ENCODE peak calls at places on chromosome 16, in four cellular contexts. I is HEK293T, U is GM12878, M is NT2/D1. V is an unnamed sample.

GRCh38 chr16:392450-393027 is 4.5 kb upstream of the NME4 start:
- DNase-seq in I (no peak), U (no peak), M (no peak), V (no peak)

GRCh38 chr16:55701442-55702319 is 45.9 kb downstream of the SLC6A2 start:
- DNase-seq in I (peak; percentile 67), U (no peak), M (peak; percentile 35), V (peak; percentile 73)

GRCh38 chr16:25838724-25839186 is 147.0 kb downstream of the HS3ST4 start:
- DNase-seq in I (peak; percentile 36), U (peak; percentile 11), M (peak; percentile 81), V (peak; percentile 69)

GRCh38 chr16:24102120-24102740 is 153.9 kb upstream of the CACNG3 start:
- DNase-seq in I (peak; percentile 25), U (no peak), M (no peak), V (no peak)

GRCh38 chr16:685967-686366 is 1.8 kb upstream of the JMJD8 start:
- DNase-seq in I (no peak), U (no peak), M (no peak), V (peak; percentile 41)

GRCh38 chr16:48560692-48561091 is 49.3 kb downstream of the N4BP1 start:
- DNase-seq in I (no peak), U (no peak), M (no peak), V (no peak)

GRCh38 chr16:48025359-48025758 is 130.4 kb downstream of the ABCC12 start:
- DNase-seq in I (no peak), U (no peak), M (no peak), V (no peak)

GRCh38 chr16:27355610-27356009 is 41.8 kb downstream of the IL4R start:
- DNase-seq in I (peak; percentile 48), U (no peak), M (peak; percentile 43), V (peak; percentile 51)

GRCh38 chr16:46857261-46857962 is 26.4 kb upstream of the C16orf87 start:
- DNase-seq in I (peak; percentile 66), U (no peak), M (no peak), V (peak; percentile 65)

GRCh38 chr16:56269824-56270684 is 78.8 kb downstream of the GNAO1 start:
- DNase-seq in I (no peak), U (no peak), M (peak; percentile 61), V (peak; percentile 52)

GRCh38 chr16:69404275-69404805 is 18.5 kb upstream of the TERF2 start:
- DNase-seq in I (no peak), U (no peak), M (no peak), V (peak; percentile 94)

GRCh38 chr16:48745541-48745940 is 135.6 kb upstream of the N4BP1 start:
- DNase-seq in I (no peak), U (no peak), M (no peak), V (no peak)

GRCh38 chr16:56732366-56732765 is 2.4 kb downstream of the NUP93 start:
- DNase-seq in I (no peak), U (peak; percentile 38), M (no peak), V (no peak)

GRCh38 chr16:27526169-27526568 is 23.5 kb downstream of the GTF3C1 start:
- DNase-seq in I (no peak), U (no peak), M (no peak), V (no peak)

GRCh38 chr16:27539120-27539519 is 10.6 kb downstream of the GTF3C1 start:
- DNase-seq in I (no peak), U (no peak), M (no peak), V (no peak)

GRCh38 chr16:3215601-3216262 is 19.2 kb downstream of the ZNF200 start:
- DNase-seq in I (no peak), U (no peak), M (no peak), V (no peak)

GRCh38 chr16:28930652-28931051 is 1.1 kb upstream of the CD19 start:
- DNase-seq in I (no peak), U (peak; percentile 86), M (no peak), V (no peak)
- TF ChIP-seq SUZ12 in I (no peak), U (no peak), M (no peak), V (no peak)

GRCh38 chr16:4409081-4409932 is 7.1 kb downstream of the CORO7 start:
- DNase-seq in I (no peak), U (no peak), M (no peak), V (no peak)

GRCh38 chr16:4410335-4411075 is 5.9 kb downstream of the CORO7 start:
- DNase-seq in I (no peak), U (no peak), M (no peak), V (no peak)

GRCh38 chr16:4408323-4408690 is 8.1 kb downstream of the CORO7 start:
- DNase-seq in I (no peak), U (no peak), M (no peak), V (no peak)

GRCh38 chr16:4404967-4405696 is 11.3 kb downstream of the CORO7 start:
- DNase-seq in I (no peak), U (no peak), M (no peak), V (no peak)

GRCh38 chr16:4407543-4408322 is 8.7 kb downstream of the CORO7 start:
- DNase-seq in I (no peak), U (no peak), M (no peak), V (no peak)
- TF ChIP-seq SUZ12 in I (no peak), U (no peak), M (no peak), V (no peak)

GRCh38 chr16:20621406-20621805 is 45.2 kb upstream of the ACSM2B start:
- DNase-seq in I (no peak), U (no peak), M (no peak), V (no peak)
- TF ChIP-seq SUZ12 in I (no peak), U (no peak), M (no peak), V (no peak)

GRCh38 chr16:54125751-54126655 is 160.6 kb downstream of the IRX3 start:
- DNase-seq in I (no peak), U (no peak), M (no peak), V (no peak)

GRCh38 chr16:54118846-54119245 is 167.7 kb downstream of the IRX3 start:
- DNase-seq in I (no peak), U (no peak), M (no peak), V (no peak)

GRCh38 chr16:54123766-54124165 is 162.8 kb downstream of the IRX3 start:
- DNase-seq in I (no peak), U (no peak), M (no peak), V (no peak)

GRCh38 chr16:54121084-54121483 is 165.5 kb downstream of the IRX3 start:
- DNase-seq in I (no peak), U (no peak), M (no peak), V (no peak)

GRCh38 chr16:54121539-54122295 is 164.9 kb downstream of the IRX3 start:
- DNase-seq in I (no peak), U (no peak), M (no peak), V (no peak)
- TF ChIP-seq SUZ12 in I (no peak), U (no peak), M (no peak), V (no peak)

DNA sequence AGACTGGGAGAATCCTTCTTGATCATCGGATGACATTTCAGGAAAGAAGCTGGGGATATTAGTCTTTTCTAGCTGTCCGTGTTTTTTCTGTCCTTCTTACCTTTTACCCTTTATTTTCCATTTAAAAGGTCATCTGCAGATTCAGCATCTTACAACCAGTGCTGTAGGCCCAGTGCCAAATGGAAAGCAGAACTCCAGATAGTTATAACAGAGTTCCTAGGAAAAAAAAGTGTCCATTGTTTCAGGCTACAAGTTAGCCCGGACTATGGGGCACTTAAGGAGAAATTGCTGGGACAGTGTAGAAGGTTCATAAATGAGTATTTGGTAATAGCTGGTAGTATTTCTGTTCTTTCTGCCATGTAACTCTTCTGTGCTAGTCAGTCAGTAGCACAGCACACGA is 28.4 kb downstream of the LDHD start:
- DNase-seq in I (no peak), U (no peak), M (no peak), V (no peak)
- TF ChIP-seq SUZ12 in I (no peak), U (no peak), M (no peak), V (no peak)

GRCh38 chr16:53773150-53773846 is 69.3 kb downstream of the FTO start:
- DNase-seq in I (peak; percentile 57), U (peak; percentile 13), M (peak; percentile 42), V (peak; percentile 81)

GRCh38 chr16:53775106-53775820 is 71.3 kb downstream of the FTO start:
- DNase-seq in I (no peak), U (no peak), M (no peak), V (no peak)

GRCh38 chr16:53779186-53779585 is 75.2 kb downstream of the FTO start:
- DNase-seq in I (no peak), U (no peak), M (no peak), V (no peak)

GRCh38 chr16:53773881-53774280 is 69.9 kb downstream of the FTO start:
- DNase-seq in I (no peak), U (no peak), M (no peak), V (no peak)

DNA sequence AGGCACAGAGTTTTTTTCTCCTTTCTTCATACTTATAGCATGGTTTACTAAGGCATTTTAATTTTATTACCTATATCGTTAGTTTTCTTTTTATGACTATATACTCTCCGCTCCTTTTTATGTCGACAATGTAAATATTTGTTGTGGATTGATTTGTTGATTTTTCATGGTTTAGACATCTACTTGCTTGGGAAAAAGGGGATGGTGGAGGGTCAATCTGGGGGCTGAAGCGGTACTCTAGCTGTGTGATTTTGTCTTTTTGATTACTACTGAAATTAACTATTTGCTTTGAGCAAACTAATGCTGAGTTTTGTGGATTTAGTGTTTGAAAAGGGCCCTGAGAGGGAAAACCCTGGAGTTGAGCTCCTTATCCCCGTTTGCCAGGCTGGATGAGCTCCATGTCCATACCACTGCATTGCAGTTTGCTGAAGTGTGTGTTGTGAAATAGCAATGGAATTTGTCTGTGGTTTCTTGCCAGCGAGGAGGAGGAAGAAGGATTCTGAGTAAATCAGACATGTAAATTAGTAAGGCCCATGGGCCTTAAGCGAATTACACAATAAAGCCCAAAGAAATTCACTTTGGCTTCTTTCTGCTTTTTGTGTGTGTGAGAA is 72.0 kb downstream of the FTO start:
- DNase-seq in I (no peak), U (no peak), M (peak; percentile 11), V (peak; percentile 80)
- TF ChIP-seq SUZ12 in I (no peak), U (no peak), M (no peak), V (no peak)

GRCh38 chr16:88195021-88195581 is 187.7 kb upstream of the ZNF469 start:
- DNase-seq in I (no peak), U (no peak), M (no peak), V (no peak)
- TF ChIP-seq SUZ12 in I (no peak), U (no peak), M (no peak), V (no peak)

GRCh38 chr16:85391769-85392583 is 221.1 kb upstream of the GSE1 start:
- DNase-seq in I (no peak), U (no peak), M (no peak), V (no peak)

GRCh38 chr16:85392756-85393673 is 220.1 kb upstream of the GSE1 start:
- DNase-seq in I (no peak), U (no peak), M (no peak), V (no peak)

GRCh38 chr16:85389679-85390470 is 223.2 kb upstream of the GSE1 start:
- DNase-seq in I (no peak), U (no peak), M (no peak), V (no peak)

GRCh38 chr16:85391175-85391707 is 221.9 kb upstream of the GSE1 start:
- DNase-seq in I (no peak), U (no peak), M (no peak), V (no peak)

DNA sequence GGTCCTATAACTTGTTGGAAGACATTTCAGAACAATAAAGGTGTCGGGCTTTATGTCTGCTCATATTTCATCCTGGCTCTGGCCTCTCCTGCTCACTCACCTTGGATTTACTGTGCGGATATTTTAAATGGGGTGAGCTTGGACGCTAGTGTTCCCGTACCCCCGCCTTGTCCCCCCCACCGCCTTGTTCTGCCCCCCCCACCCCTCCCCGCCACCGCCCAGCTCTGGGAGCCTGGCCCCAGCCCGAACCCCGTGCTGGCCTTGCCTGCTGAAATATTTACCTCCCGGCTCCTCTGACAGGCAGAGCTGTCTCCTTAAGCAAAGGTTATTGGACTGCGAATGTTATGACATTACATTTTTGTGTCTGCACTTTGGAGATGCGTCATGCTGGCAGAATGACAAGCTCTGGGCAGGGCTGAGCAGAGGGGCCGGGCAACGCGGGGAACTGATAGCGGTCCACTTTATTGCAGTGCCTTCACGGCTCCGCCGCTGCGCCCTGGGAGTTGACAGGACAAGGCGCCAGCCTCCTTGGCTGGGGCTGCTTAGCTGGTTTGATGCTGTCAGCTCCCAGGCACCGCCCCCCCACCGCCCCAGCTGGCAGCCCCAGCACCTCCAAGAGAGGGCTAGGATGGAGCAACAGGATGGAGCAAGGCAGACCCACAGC is 222.5 kb upstream of the GSE1 start:
- DNase-seq in I (peak; percentile 60), U (no peak), M (no peak), V (peak; percentile 90)
- TF ChIP-seq SUZ12 in I (no peak), U (no peak), M (no peak), V (no peak)